ENCODE peak calls at places on chromosomes 3 and 15, in five cellular contexts. W is K562, D is GM12878, L is SK-N-SH, U is HepG2. Z is an unnamed sample.

GRCh38 chr3:25420885-25421284 is 7.2 kb upstream of the RARB start:
- DNase-seq in D (no peak), U (no peak), L (no peak), W (no peak), Z (no peak)

GRCh38 chr3:32414527-32415202 is 23.0 kb downstream of the CMTM7 start:
- DNase-seq in L (no peak), W (no peak), U (no peak), D (no peak), Z (peak)

GRCh38 chr15:62603757-62604156 is 438.7 kb upstream of the C2CD4B start:
- DNase-seq in L (no peak), W (no peak), D (no peak), U (no peak), Z (no peak)

GRCh38 chr15:60620707-60621106 is 141.8 kb upstream of the ICE2 start:
- DNase-seq in D (no peak), L (no peak), U (no peak), W (no peak), Z (peak)

GRCh38 chr3:185549111-185549510 is 3.3 kb downstream of the LIPH start:
- DNase-seq in U (no peak), W (no peak), L (no peak), D (no peak), Z (peak)

GRCh38 chr15:90603893-90604292 is 74.2 kb downstream of the CRTC3 start:
- DNase-seq in D (no peak), U (no peak), W (no peak), L (no peak), Z (no peak)

GRCh38 chr15:25464784-25465183 is 26.0 kb upstream of the UBE3A start:
- DNase-seq in D (no peak), L (no peak), W (no peak), U (no peak), Z (no peak)

GRCh38 chr3:173397161-173398110 is at the start of gene NLGN1:
- DNase-seq in U (no peak), W (no peak), L (peak), D (no peak), Z (peak)

GRCh38 chr15:83380682-83381081 is 66.5 kb upstream of the SH3GL3 start:
- DNase-seq in L (peak), W (peak), D (peak), U (peak), Z (peak)

GRCh38 chr3:186896875-186897274 is 33.5 kb upstream of the ST6GAL1 start:
- DNase-seq in W (no peak), U (no peak), D (no peak), L (no peak), Z (no peak)

GRCh38 chr15:38461089-38461833 is 7.3 kb downstream of the FAM98B start:
- DNase-seq in L (no peak), U (no peak), D (no peak), W (no peak), Z (peak)

GRCh38 chr3:136792931-136793330 is 26.0 kb upstream of the SLC35G2 start:
- DNase-seq in U (no peak), W (no peak), D (no peak), L (no peak), Z (no peak)

GRCh38 chr3:112736802-112737566 is 96.0 kb upstream of the CCDC80 start:
- DNase-seq in U (no peak), L (no peak), D (no peak), W (no peak), Z (no peak)

GRCh38 chr3:155441506-155441905 is 148.0 kb upstream of the STRIT1 start:
- DNase-seq in W (no peak), D (no peak), L (no peak), U (no peak), Z (no peak)

GRCh38 chr3:60010778-60011177 is 961.0 kb upstream of the CFAP20DC start:
- DNase-seq in W (no peak), L (no peak), U (no peak), D (peak), Z (no peak)

GRCh38 chr15:98063311-98063710 is 102.8 kb downstream of the ARRDC4 start:
- DNase-seq in W (no peak), D (no peak), L (no peak), U (no peak), Z (no peak)

GRCh38 chr15:48962662-48963523 is 826 bp downstream of the SHC4 start:
- DNase-seq in L (peak), D (no peak), U (no peak), W (no peak), Z (peak)

GRCh38 chr3:190696777-190697501 is 165.6 kb downstream of the GMNC start:
- DNase-seq in D (no peak), U (peak), W (no peak), L (no peak), Z (peak)

GRCh38 chr3:126551066-126551838 is 7.5 kb downstream of the C3orf22 start:
- DNase-seq in W (no peak), L (peak), U (no peak), D (no peak), Z (no peak)

GRCh38 chr15:66053991-66054390 is 184.7 kb downstream of the RAB11A start:
- DNase-seq in W (no peak), L (no peak), U (no peak), D (no peak), Z (no peak)

GRCh38 chr15:63506537-63507035 is 2.2 kb downstream of the USP3 start:
- DNase-seq in W (no peak), L (no peak), D (no peak), U (peak), Z (no peak)

GRCh38 chr3:71955549-71956373 is 170.8 kb upstream of the PROK2 start:
- DNase-seq in L (peak), D (peak), U (peak), W (peak), Z (peak)

GRCh38 chr3:195247863-195248189 is 23.1 kb downstream of the XXYLT1 start:
- DNase-seq in L (no peak), D (no peak), U (no peak), W (no peak), Z (no peak)

GRCh38 chr3:110900583-110900982 is 171.0 kb upstream of the NECTIN3 start:
- DNase-seq in W (no peak), L (no peak), U (no peak), D (no peak), Z (peak)

GRCh38 chr3:134325106-134325705 is 49.0 kb downstream of the AMOTL2 start:
- DNase-seq in D (no peak), U (no peak), W (no peak), L (no peak), Z (no peak)

GRCh38 chr3:164737174-164737573 is 341.1 kb downstream of the SI start:
- DNase-seq in U (no peak), L (no peak), W (no peak), D (no peak), Z (no peak)

GRCh38 chr15:49223536-49224274 is 53.7 kb downstream of the GALK2 start:
- DNase-seq in L (no peak), D (no peak), U (no peak), W (no peak), Z (no peak)

GRCh38 chr15:90497912-90498311 is 31.8 kb upstream of the CRTC3 start:
- DNase-seq in L (no peak), W (peak), U (no peak), D (no peak), Z (no peak)

GRCh38 chr3:143443851-143444331 is 324.3 kb downstream of the CHST2 start:
- DNase-seq in D (no peak), L (no peak), U (no peak), W (peak), Z (peak)

GRCh38 chr3:107845355-107846281 is 245.2 kb downstream of the CD47 start:
- DNase-seq in L (no peak), W (no peak), U (no peak), D (no peak), Z (peak)

GRCh38 chr3:138023754-138024153 is 13.8 kb downstream of the CLDN18 start:
- DNase-seq in L (no peak), W (no peak), U (no peak), D (no peak), Z (no peak)

GRCh38 chr3:136678981-136679380 is 73.2 kb downstream of the STAG1 start:
- DNase-seq in U (no peak), L (no peak), W (no peak), D (no peak), Z (no peak)

GRCh38 chr3:26015752-26016151 is 225.9 kb downstream of the OXSM start:
- DNase-seq in D (no peak), W (no peak), L (no peak), U (no peak), Z (no peak)

GRCh38 chr3:106161236-106161635 is 292.4 kb upstream of the CBLB start:
- DNase-seq in W (no peak), D (no peak), L (no peak), U (no peak), Z (no peak)
- TF ChIP-seq MXI1 in W (no peak), D (no peak), L (no peak), U (no peak), Z (no peak)

GRCh38 chr3:77325702-77326101 is 285.8 kb downstream of the ROBO2 start:
- DNase-seq in L (no peak), D (no peak), U (no peak), W (no peak), Z (no peak)

GRCh38 chr3:77321646-77322045 is 281.7 kb downstream of the ROBO2 start:
- DNase-seq in L (no peak), W (no peak), U (peak), D (no peak), Z (no peak)

GRCh38 chr3:77325280-77325679 is 285.4 kb downstream of the ROBO2 start:
- DNase-seq in D (no peak), W (no peak), U (no peak), L (no peak), Z (no peak)

GRCh38 chr3:77323616-77324015 is 283.7 kb downstream of the ROBO2 start:
- DNase-seq in D (no peak), U (peak), W (no peak), L (no peak), Z (no peak)

GRCh38 chr3:77324115-77324514 is 284.2 kb downstream of the ROBO2 start:
- DNase-seq in U (no peak), W (no peak), D (no peak), L (no peak), Z (no peak)
- TF ChIP-seq MXI1 in U (no peak), W (no peak), D (no peak), L (no peak), Z (no peak)

GRCh38 chr3:129577356-129577755 is 29.1 kb downstream of the PLXND1 start:
- DNase-seq in L (peak), W (no peak), D (no peak), U (no peak), Z (no peak)
- TF ChIP-seq MXI1 in L (no peak), W (no peak), D (no peak), U (no peak), Z (no peak)

DNA sequence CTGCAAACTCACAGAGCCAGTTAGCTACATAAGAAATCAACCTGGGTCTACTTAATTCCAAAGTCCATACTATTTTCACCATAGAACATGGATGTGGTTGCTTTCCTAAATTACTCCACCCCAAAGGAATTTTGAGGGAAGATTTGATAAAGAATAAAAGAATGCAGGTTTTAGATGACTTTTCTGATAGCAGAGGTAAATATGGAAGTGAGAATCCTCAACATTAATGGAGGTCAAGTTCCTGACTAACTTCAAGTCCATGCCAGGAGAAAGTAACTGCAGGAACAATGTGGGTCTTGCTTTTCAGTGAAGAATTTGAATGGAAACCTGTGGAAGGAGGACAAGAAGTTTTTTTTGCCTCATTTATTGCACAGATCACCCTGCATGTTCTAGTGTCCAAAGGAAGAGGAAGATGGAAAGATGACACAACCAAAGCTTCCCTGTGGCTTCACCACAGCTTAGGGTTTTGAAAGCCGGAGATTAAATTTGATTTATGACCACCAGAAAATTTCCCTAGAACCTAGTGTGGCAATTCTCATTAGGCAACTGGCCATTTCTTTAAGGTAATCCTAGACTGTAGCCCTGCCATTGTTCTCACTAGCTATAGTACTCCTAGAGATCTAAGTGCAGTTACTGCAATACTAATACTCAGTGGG is 429.7 kb downstream of the RAP2B start:
- DNase-seq in W (no peak), U (no peak), D (no peak), L (no peak), Z (no peak)
- TF ChIP-seq MXI1 in W (no peak), U (no peak), D (no peak), L (no peak), Z (no peak)

DNA sequence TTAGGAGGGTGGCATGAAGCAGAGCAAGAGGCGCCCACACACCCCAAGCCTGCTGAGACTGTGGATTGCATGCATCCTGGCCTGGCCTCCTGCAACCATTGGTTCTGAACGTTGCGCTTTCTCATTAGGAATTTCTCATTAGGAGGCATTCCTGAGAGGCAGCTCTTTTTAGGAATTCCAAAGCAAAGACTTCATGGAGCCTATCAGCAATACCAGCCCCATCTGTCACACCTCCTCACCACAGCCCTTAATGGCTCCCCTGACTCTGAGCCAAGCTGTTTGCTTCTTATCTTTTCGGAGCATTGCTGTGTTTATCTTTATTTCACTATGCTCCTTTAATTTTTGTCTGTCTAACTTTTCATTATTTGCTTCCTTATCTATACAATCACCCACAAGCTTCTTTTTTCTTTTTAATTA is 226.9 kb downstream of the CACNA2D3 start:
- DNase-seq in L (peak), W (peak), D (no peak), U (no peak), Z (no peak)
- TF ChIP-seq MXI1 in L (no peak), W (no peak), D (no peak), U (no peak), Z (no peak)

DNA sequence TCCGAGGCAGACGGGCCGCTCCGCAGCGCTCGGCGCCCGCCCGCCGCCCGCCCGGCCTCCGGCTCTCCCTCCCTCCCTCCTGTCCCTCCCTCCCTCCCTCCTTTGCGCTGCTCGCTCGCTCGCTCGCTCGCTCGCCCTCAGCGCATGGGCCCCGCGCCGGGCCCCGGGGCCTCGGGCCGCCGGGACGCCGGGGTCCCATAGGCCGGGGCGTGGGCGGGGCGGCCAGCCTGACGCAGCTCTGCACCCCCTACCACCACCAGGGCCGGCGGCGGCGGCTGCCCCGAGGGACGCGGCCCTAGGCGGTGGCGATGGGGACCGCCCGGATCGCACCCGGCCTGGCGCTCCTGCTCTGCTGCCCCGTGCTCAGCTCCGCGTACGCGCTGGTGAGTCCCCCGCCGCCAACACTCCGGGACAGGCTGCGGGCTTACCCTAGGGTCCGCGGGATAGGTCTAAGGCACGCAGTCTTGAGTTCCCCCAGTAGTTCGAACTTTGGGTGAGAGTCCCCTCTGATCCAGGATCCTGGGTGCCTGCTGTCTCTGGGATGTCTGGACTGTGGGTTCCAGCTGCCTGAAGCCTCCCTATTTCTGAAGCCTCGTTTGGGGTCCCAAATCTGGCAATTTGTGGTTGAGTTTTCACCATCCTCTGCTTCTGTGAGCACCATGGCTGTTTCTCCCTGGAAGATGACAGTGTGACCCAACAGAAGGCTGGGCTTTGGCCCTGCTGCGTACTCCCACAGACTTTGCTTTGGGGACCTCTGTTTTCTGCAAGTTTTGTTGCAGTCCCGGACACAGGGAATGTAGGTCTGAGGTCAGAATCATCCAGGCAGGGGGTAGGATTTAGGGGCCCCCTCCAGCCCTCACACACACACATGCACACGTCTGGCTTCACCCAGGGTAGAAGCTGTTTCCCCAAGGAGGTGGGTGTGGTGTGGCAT is 6.0 kb downstream of the PTH1R start:
- DNase-seq in D (no peak), L (peak), W (peak), U (no peak), Z (no peak)
- TF ChIP-seq MXI1 in D (no peak), L (no peak), W (no peak), U (no peak), Z (no peak)

GRCh38 chr3:119360046-119360445 is 65.9 kb downstream of the ARHGAP31 start:
- DNase-seq in D (no peak), U (no peak), W (no peak), L (no peak), Z (no peak)

GRCh38 chr3:119359476-119359998 is 65.4 kb downstream of the ARHGAP31 start:
- DNase-seq in D (no peak), L (no peak), U (no peak), W (no peak), Z (no peak)

GRCh38 chr3:119357190-119357589 is 63.0 kb downstream of the ARHGAP31 start:
- DNase-seq in W (no peak), U (no peak), D (no peak), L (no peak), Z (no peak)

GRCh38 chr3:119352863-119353527 is 58.8 kb downstream of the ARHGAP31 start:
- DNase-seq in U (peak), W (no peak), L (no peak), D (no peak), Z (peak)

GRCh38 chr3:119356646-119357045 is 62.5 kb downstream of the ARHGAP31 start:
- DNase-seq in U (no peak), D (no peak), L (no peak), W (no peak), Z (no peak)
- TF ChIP-seq MXI1 in U (no peak), D (no peak), L (no peak), W (no peak), Z (no peak)

GRCh38 chr15:91908401-91908800 is 54.9 kb downstream of the SLCO3A1 start:
- DNase-seq in D (no peak), W (no peak), U (no peak), L (no peak), Z (peak)
- TF ChIP-seq MXI1 in D (no peak), W (no peak), U (no peak), L (no peak), Z (no peak)

GRCh38 chr3:42855547-42856380 is 19.9 kb downstream of the CYP8B1 start:
- DNase-seq in W (peak), D (no peak), U (peak), L (no peak), Z (no peak)
- TF ChIP-seq MXI1 in W (no peak), D (no peak), U (peak), L (no peak), Z (no peak)